ENCODE peak calls at places on chromosomes 2 and 18, in seven cellular contexts. One of them, this sample, is unnamed.

GRCh38 chr18:666177-666576 is 8.7 kb downstream of the TYMS start:
- DNase-seq in NCI-H1436: no peak
- DNase-seq in T-helper 2 cell treated with Interferon-gamma antibody and Interleukin-4, amounts not matched to agents 5 μg/mL and 100 μg/mL, for 36 hours: no peak
- DNase-seq in erythroblast: peak; percentile 55
- DNase-seq in esophagus squamous epithelium: no peak
- DNase-seq in SW 1271: no peak
- DNase-seq in right lobe of liver: no peak
- DNase-seq in this sample: no peak

GRCh38 chr2:36565712-36566111 is 32.3 kb downstream of the FEZ2 start:
- DNase-seq in right lobe of liver: no peak
- DNase-seq in T-helper 2 cell treated with Interferon-gamma antibody and Interleukin-4, amounts not matched to agents 5 μg/mL and 100 μg/mL, for 36 hours: no peak
- DNase-seq in NCI-H1436: no peak
- DNase-seq in SW 1271: no peak
- DNase-seq in erythroblast: no peak
- DNase-seq in esophagus squamous epithelium: no peak
- DNase-seq in this sample: no peak

GRCh38 chr2:229429529-229430067 is 158.5 kb upstream of the PID1 start:
- DNase-seq in esophagus squamous epithelium: no peak
- DNase-seq in NCI-H1436: no peak
- DNase-seq in erythroblast: no peak
- DNase-seq in right lobe of liver: no peak
- DNase-seq in SW 1271: no peak
- DNase-seq in T-helper 2 cell treated with Interferon-gamma antibody and Interleukin-4, amounts not matched to agents 5 μg/mL and 100 μg/mL, for 36 hours: no peak
- DNase-seq in this sample: no peak

GRCh38 chr2:134469516-134470115 is 215.7 kb downstream of the MGAT5 start:
- DNase-seq in SW 1271: no peak
- DNase-seq in right lobe of liver: no peak
- DNase-seq in esophagus squamous epithelium: no peak
- DNase-seq in NCI-H1436: no peak
- DNase-seq in T-helper 2 cell treated with Interferon-gamma antibody and Interleukin-4, amounts not matched to agents 5 μg/mL and 100 μg/mL, for 36 hours: no peak
- DNase-seq in erythroblast: no peak
- DNase-seq in this sample: no peak

GRCh38 chr2:33167655-33168245 is 221.0 kb downstream of the LTBP1 start:
- DNase-seq in erythroblast: no peak
- DNase-seq in esophagus squamous epithelium: no peak
- DNase-seq in T-helper 2 cell treated with Interferon-gamma antibody and Interleukin-4, amounts not matched to agents 5 μg/mL and 100 μg/mL, for 36 hours: no peak
- DNase-seq in SW 1271: no peak
- DNase-seq in right lobe of liver: no peak
- DNase-seq in NCI-H1436: no peak
- DNase-seq in this sample: no peak

GRCh38 chr2:169767243-169767888 is 31.3 kb upstream of the SSB start:
- DNase-seq in NCI-H1436: peak; percentile 39
- DNase-seq in esophagus squamous epithelium: no peak
- DNase-seq in SW 1271: peak; percentile 17
- DNase-seq in erythroblast: peak; percentile 75
- DNase-seq in right lobe of liver: peak; percentile 32
- DNase-seq in T-helper 2 cell treated with Interferon-gamma antibody and Interleukin-4, amounts not matched to agents 5 μg/mL and 100 μg/mL, for 36 hours: peak; percentile 36
- DNase-seq in this sample: peak; percentile 52

GRCh38 chr2:230974096-230974913 is 21.6 kb upstream of the SPATA3 start:
- DNase-seq in SW 1271: no peak
- DNase-seq in T-helper 2 cell treated with Interferon-gamma antibody and Interleukin-4, amounts not matched to agents 5 μg/mL and 100 μg/mL, for 36 hours: peak; percentile 84
- DNase-seq in esophagus squamous epithelium: no peak
- DNase-seq in erythroblast: no peak
- DNase-seq in right lobe of liver: no peak
- DNase-seq in NCI-H1436: no peak
- DNase-seq in this sample: no peak

GRCh38 chr18:61466736-61467135 is 133.5 kb downstream of the CDH20 start:
- DNase-seq in erythroblast: no peak
- DNase-seq in NCI-H1436: no peak
- DNase-seq in right lobe of liver: no peak
- DNase-seq in T-helper 2 cell treated with Interferon-gamma antibody and Interleukin-4, amounts not matched to agents 5 μg/mL and 100 μg/mL, for 36 hours: no peak
- DNase-seq in SW 1271: no peak
- DNase-seq in esophagus squamous epithelium: no peak
- DNase-seq in this sample: no peak

GRCh38 chr2:232300894-232301387 is 77.6 kb upstream of the ALPP start:
- DNase-seq in erythroblast: no peak
- DNase-seq in T-helper 2 cell treated with Interferon-gamma antibody and Interleukin-4, amounts not matched to agents 5 μg/mL and 100 μg/mL, for 36 hours: no peak
- DNase-seq in NCI-H1436: no peak
- DNase-seq in right lobe of liver: no peak
- DNase-seq in SW 1271: no peak
- DNase-seq in esophagus squamous epithelium: no peak
- DNase-seq in this sample: no peak

GRCh38 chr18:36724591-36725001 is 104.2 kb downstream of the TPGS2 start:
- DNase-seq in right lobe of liver: no peak
- DNase-seq in NCI-H1436: no peak
- DNase-seq in esophagus squamous epithelium: no peak
- DNase-seq in erythroblast: no peak
- DNase-seq in T-helper 2 cell treated with Interferon-gamma antibody and Interleukin-4, amounts not matched to agents 5 μg/mL and 100 μg/mL, for 36 hours: no peak
- DNase-seq in SW 1271: no peak
- DNase-seq in this sample: no peak

GRCh38 chr18:36201765-36202164 is 14.5 kb downstream of the MOCOS start:
- DNase-seq in esophagus squamous epithelium: no peak
- DNase-seq in SW 1271: no peak
- DNase-seq in NCI-H1436: no peak
- DNase-seq in erythroblast: no peak
- DNase-seq in right lobe of liver: no peak
- DNase-seq in T-helper 2 cell treated with Interferon-gamma antibody and Interleukin-4, amounts not matched to agents 5 μg/mL and 100 μg/mL, for 36 hours: no peak
- DNase-seq in this sample: no peak

GRCh38 chr2:128594953-128595677 is 276.4 kb upstream of the HS6ST1 start:
- DNase-seq in right lobe of liver: peak; percentile 61
- DNase-seq in NCI-H1436: no peak
- DNase-seq in T-helper 2 cell treated with Interferon-gamma antibody and Interleukin-4, amounts not matched to agents 5 μg/mL and 100 μg/mL, for 36 hours: no peak
- DNase-seq in SW 1271: no peak
- DNase-seq in esophagus squamous epithelium: no peak
- DNase-seq in erythroblast: no peak
- DNase-seq in this sample: no peak

GRCh38 chr2:38416296-38417036 is 39.4 kb upstream of the ATL2 start:
- DNase-seq in right lobe of liver: no peak
- DNase-seq in T-helper 2 cell treated with Interferon-gamma antibody and Interleukin-4, amounts not matched to agents 5 μg/mL and 100 μg/mL, for 36 hours: no peak
- DNase-seq in esophagus squamous epithelium: no peak
- DNase-seq in SW 1271: no peak
- DNase-seq in erythroblast: no peak
- DNase-seq in NCI-H1436: no peak
- DNase-seq in this sample: no peak

GRCh38 chr18:61681065-61681464 is 211.7 kb downstream of the RNF152 start:
- DNase-seq in esophagus squamous epithelium: no peak
- DNase-seq in SW 1271: no peak
- DNase-seq in T-helper 2 cell treated with Interferon-gamma antibody and Interleukin-4, amounts not matched to agents 5 μg/mL and 100 μg/mL, for 36 hours: no peak
- DNase-seq in NCI-H1436: no peak
- DNase-seq in right lobe of liver: no peak
- DNase-seq in erythroblast: no peak
- DNase-seq in this sample: no peak

GRCh38 chr2:143230506-143231256 is 101.5 kb downstream of the ARHGAP15 start:
- DNase-seq in T-helper 2 cell treated with Interferon-gamma antibody and Interleukin-4, amounts not matched to agents 5 μg/mL and 100 μg/mL, for 36 hours: no peak
- DNase-seq in erythroblast: no peak
- DNase-seq in esophagus squamous epithelium: no peak
- DNase-seq in NCI-H1436: no peak
- DNase-seq in SW 1271: no peak
- DNase-seq in right lobe of liver: no peak
- DNase-seq in this sample: no peak

GRCh38 chr18:7300971-7301553 is 70.2 kb downstream of the LRRC30 start:
- DNase-seq in right lobe of liver: no peak
- DNase-seq in esophagus squamous epithelium: no peak
- DNase-seq in NCI-H1436: no peak
- DNase-seq in T-helper 2 cell treated with Interferon-gamma antibody and Interleukin-4, amounts not matched to agents 5 μg/mL and 100 μg/mL, for 36 hours: no peak
- DNase-seq in SW 1271: no peak
- DNase-seq in erythroblast: no peak
- DNase-seq in this sample: peak; percentile 37

GRCh38 chr2:80380767-80381166 is 76.2 kb upstream of the LRRTM1 start:
- DNase-seq in erythroblast: no peak
- DNase-seq in esophagus squamous epithelium: no peak
- DNase-seq in NCI-H1436: no peak
- DNase-seq in T-helper 2 cell treated with Interferon-gamma antibody and Interleukin-4, amounts not matched to agents 5 μg/mL and 100 μg/mL, for 36 hours: no peak
- DNase-seq in SW 1271: no peak
- DNase-seq in right lobe of liver: no peak
- DNase-seq in this sample: no peak

GRCh38 chr2:50851891-50852290 is 180.0 kb downstream of the NRXN1 start:
- DNase-seq in T-helper 2 cell treated with Interferon-gamma antibody and Interleukin-4, amounts not matched to agents 5 μg/mL and 100 μg/mL, for 36 hours: no peak
- DNase-seq in erythroblast: no peak
- DNase-seq in right lobe of liver: no peak
- DNase-seq in esophagus squamous epithelium: no peak
- DNase-seq in NCI-H1436: no peak
- DNase-seq in SW 1271: no peak
- DNase-seq in this sample: no peak

GRCh38 chr2:164841719-164842623 is at the start of gene COBLL1:
- DNase-seq in erythroblast: peak; percentile 87
- DNase-seq in SW 1271: peak; percentile 62
- DNase-seq in right lobe of liver: peak; percentile 84
- DNase-seq in T-helper 2 cell treated with Interferon-gamma antibody and Interleukin-4, amounts not matched to agents 5 μg/mL and 100 μg/mL, for 36 hours: peak; percentile 16
- DNase-seq in esophagus squamous epithelium: no peak
- DNase-seq in NCI-H1436: peak; percentile 75
- DNase-seq in this sample: peak; percentile 92

GRCh38 chr2:24830351-24830750 is 37.1 kb downstream of the CENPO start:
- DNase-seq in SW 1271: peak; percentile 16
- DNase-seq in NCI-H1436: no peak
- DNase-seq in erythroblast: no peak
- DNase-seq in esophagus squamous epithelium: no peak
- DNase-seq in right lobe of liver: no peak
- DNase-seq in T-helper 2 cell treated with Interferon-gamma antibody and Interleukin-4, amounts not matched to agents 5 μg/mL and 100 μg/mL, for 36 hours: no peak
- DNase-seq in this sample: no peak

GRCh38 chr2:28956890-28957289 is 24.2 kb upstream of the TOGARAM2 start:
- DNase-seq in SW 1271: no peak
- DNase-seq in erythroblast: no peak
- DNase-seq in NCI-H1436: no peak
- DNase-seq in T-helper 2 cell treated with Interferon-gamma antibody and Interleukin-4, amounts not matched to agents 5 μg/mL and 100 μg/mL, for 36 hours: no peak
- DNase-seq in right lobe of liver: no peak
- DNase-seq in esophagus squamous epithelium: no peak
- DNase-seq in this sample: peak; percentile 25

GRCh38 chr2:165305391-165306096 is 66.3 kb downstream of the SCN2A start:
- DNase-seq in erythroblast: peak; percentile 38
- DNase-seq in T-helper 2 cell treated with Interferon-gamma antibody and Interleukin-4, amounts not matched to agents 5 μg/mL and 100 μg/mL, for 36 hours: no peak
- DNase-seq in NCI-H1436: no peak
- DNase-seq in right lobe of liver: no peak
- DNase-seq in esophagus squamous epithelium: no peak
- DNase-seq in SW 1271: no peak
- DNase-seq in this sample: no peak

GRCh38 chr2:191148766-191149165 is 2.0 kb downstream of the STAT4 start:
- DNase-seq in right lobe of liver: no peak
- DNase-seq in SW 1271: no peak
- DNase-seq in esophagus squamous epithelium: no peak
- DNase-seq in T-helper 2 cell treated with Interferon-gamma antibody and Interleukin-4, amounts not matched to agents 5 μg/mL and 100 μg/mL, for 36 hours: no peak
- DNase-seq in erythroblast: no peak
- DNase-seq in NCI-H1436: no peak
- DNase-seq in this sample: no peak

GRCh38 chr18:858016-858415 is 46.0 kb upstream of the YES1 start:
- DNase-seq in esophagus squamous epithelium: no peak
- DNase-seq in SW 1271: no peak
- DNase-seq in T-helper 2 cell treated with Interferon-gamma antibody and Interleukin-4, amounts not matched to agents 5 μg/mL and 100 μg/mL, for 36 hours: no peak
- DNase-seq in NCI-H1436: no peak
- DNase-seq in right lobe of liver: no peak
- DNase-seq in erythroblast: no peak
- DNase-seq in this sample: no peak

GRCh38 chr18:23487738-23488625 is 15.3 kb upstream of the RMC1 start:
- DNase-seq in erythroblast: peak; percentile 70
- DNase-seq in T-helper 2 cell treated with Interferon-gamma antibody and Interleukin-4, amounts not matched to agents 5 μg/mL and 100 μg/mL, for 36 hours: peak; percentile 51
- DNase-seq in esophagus squamous epithelium: no peak
- DNase-seq in right lobe of liver: peak; percentile 36
- DNase-seq in NCI-H1436: no peak
- DNase-seq in SW 1271: no peak
- DNase-seq in this sample: no peak

GRCh38 chr2:152585830-152586484 is 131.3 kb downstream of the PRPF40A start:
- DNase-seq in SW 1271: peak; percentile 35
- DNase-seq in esophagus squamous epithelium: no peak
- DNase-seq in right lobe of liver: no peak
- DNase-seq in NCI-H1436: no peak
- DNase-seq in T-helper 2 cell treated with Interferon-gamma antibody and Interleukin-4, amounts not matched to agents 5 μg/mL and 100 μg/mL, for 36 hours: peak; percentile 9
- DNase-seq in erythroblast: peak; percentile 29
- DNase-seq in this sample: no peak